ENCODE peak calls at places on chromosomes 2 and 18, in ten cellular contexts. F is epithelial cell of esophagus; Q is right lobe of liver; U is foreskin fibroblast; Z is dorsolateral prefrontal cortex; L is kidney; R is CD8-positive, alpha-beta T cell; S is lower leg skin; H is choroid plexus epithelial cell; X is transverse colon. V is an unnamed sample.
A peak's percentile ranks its signal among the peaks of the same experiment; 100 is the strongest.

GRCh38 chr2:84866121-84866520 is 14.8 kb downstream of the TRABD2A start:
- DNase-seq in F (no peak), Q (no peak), U (no peak), Z (no peak), L (no peak), R (no peak), S (no peak), H (no peak), X (no peak), V (peak; percentile 34)

GRCh38 chr18:50091495-50092249 is 103.3 kb downstream of the MYO5B start:
- DNase-seq in F (no peak), Q (no peak), U (peak; percentile 4), Z (no peak), L (no peak), R (no peak), S (no peak), H (no peak), X (no peak), V (no peak)

GRCh38 chr2:169110919-169111318 is 41.6 kb downstream of the DHRS9 start:
- DNase-seq in F (no peak), Q (no peak), U (no peak), Z (no peak), L (no peak), R (no peak), S (no peak), H (no peak), X (no peak), V (no peak)

GRCh38 chr18:31657823-31658669 is 26.3 kb downstream of the B4GALT6 start:
- DNase-seq in F (no peak), Q (no peak), U (no peak), Z (no peak), L (no peak), R (no peak), S (no peak), H (peak; percentile 11), X (no peak), V (no peak)

GRCh38 chr2:20496477-20496876 is 49.6 kb downstream of the RHOB start:
- DNase-seq in F (peak; percentile 19), Q (no peak), U (no peak), Z (no peak), L (no peak), R (no peak), S (no peak), H (no peak), X (no peak), V (no peak)

GRCh38 chr2:194003911-194004310 is 1653.1 kb upstream of the SLC39A10 start:
- DNase-seq in F (peak; percentile 61), Q (no peak), U (peak; percentile 14), Z (no peak), L (no peak), R (no peak), S (no peak), H (peak; percentile 9), X (no peak), V (no peak)

GRCh38 chr2:149606251-149606811 is 18.8 kb upstream of the MMADHC start:
- DNase-seq in F (peak; percentile 74), Q (no peak), U (peak; percentile 31), Z (no peak), L (no peak), R (no peak), S (no peak), H (peak; percentile 51), X (no peak), V (peak; percentile 37)

GRCh38 chr2:81196383-81196851 is 891.9 kb upstream of the LRRTM1 start:
- DNase-seq in F (no peak), Q (peak; percentile 46), U (no peak), Z (no peak), L (peak; percentile 62), R (no peak), S (no peak), H (no peak), X (no peak), V (no peak)

GRCh38 chr2:58539973-58540372 is 298.8 kb upstream of the FANCL start:
- DNase-seq in F (peak; percentile 78), Q (no peak), U (no peak), Z (no peak), L (no peak), R (no peak), S (no peak), H (peak; percentile 6), X (no peak), V (no peak)

GRCh38 chr2:58545300-58546280 is 304.5 kb upstream of the FANCL start:
- DNase-seq in F (no peak), Q (no peak), U (no peak), Z (no peak), L (no peak), R (no peak), S (no peak), H (no peak), X (no peak), V (no peak)

GRCh38 chr2:58535994-58536393 is 294.9 kb upstream of the FANCL start:
- DNase-seq in F (no peak), Q (no peak), U (no peak), Z (no peak), L (no peak), R (no peak), S (no peak), H (no peak), X (no peak), V (no peak)

GRCh38 chr2:58541511-58541910 is 300.4 kb upstream of the FANCL start:
- DNase-seq in F (no peak), Q (no peak), U (no peak), Z (peak; percentile 50), L (no peak), R (no peak), S (no peak), H (no peak), X (no peak), V (no peak)

DNA sequence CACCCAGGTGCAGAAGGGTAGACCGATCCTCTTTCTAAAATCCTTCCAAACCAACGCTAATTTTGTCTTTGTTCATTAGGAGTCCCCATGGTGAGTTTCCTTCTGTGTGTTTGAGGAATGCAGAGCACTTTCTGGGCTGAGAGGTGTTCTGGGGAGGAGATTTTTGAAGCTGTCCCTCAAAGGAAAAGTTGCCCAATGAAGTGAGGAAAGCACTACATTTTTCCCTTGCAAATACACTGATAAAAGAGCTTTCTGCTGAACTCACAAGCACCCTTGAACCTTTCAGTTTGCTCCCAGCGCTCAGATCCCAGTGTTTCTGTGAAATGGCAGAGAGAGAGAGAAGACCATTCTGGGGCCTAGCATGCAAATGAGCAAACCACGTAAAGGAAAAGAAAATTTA is 299.6 kb upstream of the FANCL start:
- DNase-seq in F (no peak), Q (no peak), U (no peak), Z (no peak), L (no peak), R (no peak), S (no peak), H (no peak), X (no peak), V (no peak)
- H3K4me3 ChIP-seq in F (no peak overlapping the region), Q (no peak overlapping the region), U (no peak overlapping the region), Z (peak overlapping the region; percentile 26), L (no peak overlapping the region), R (no peak overlapping the region), S (no peak overlapping the region), H (no peak overlapping the region), X (no peak overlapping the region), V (no peak overlapping the region)

GRCh38 chr2:42794271-42795046 is 2.1 kb upstream of the HAAO start:
- DNase-seq in F (no peak), Q (peak; percentile 82), U (peak; percentile 18), Z (no peak), L (no peak), R (no peak), S (no peak), H (peak; percentile 54), X (peak; percentile 34), V (peak; percentile 39)
- TF ChIP-seq CTCF in F (no peak), Q (peak; percentile 56), U (peak; percentile 50), Z (no peak), L (peak; percentile 21), R (no peak), S (no peak), H (peak; percentile 65), X (no peak), V (peak; percentile 57)

GRCh38 chr2:237472909-237473308 is 14.1 kb upstream of the MLPH start:
- DNase-seq in F (no peak), Q (no peak), U (no peak), Z (no peak), L (no peak), R (no peak), S (no peak), H (no peak), X (no peak), V (no peak)

GRCh38 chr2:237472187-237472712 is 14.8 kb upstream of the MLPH start:
- DNase-seq in F (no peak), Q (no peak), U (no peak), Z (no peak), L (no peak), R (no peak), S (no peak), H (no peak), X (no peak), V (no peak)

GRCh38 chr2:237474931-237475703 is 11.9 kb upstream of the MLPH start:
- DNase-seq in F (peak; percentile 58), Q (peak; percentile 86), U (peak; percentile 71), Z (peak; percentile 82), L (peak; percentile 97), R (peak; percentile 67), S (peak; percentile 66), H (peak; percentile 94), X (peak; percentile 85), V (peak; percentile 93)

GRCh38 chr2:237474511-237474911 is 12.5 kb upstream of the MLPH start:
- DNase-seq in F (no peak), Q (no peak), U (no peak), Z (no peak), L (peak; percentile 89), R (no peak), S (no peak), H (peak; percentile 83), X (no peak), V (peak; percentile 72)

DNA sequence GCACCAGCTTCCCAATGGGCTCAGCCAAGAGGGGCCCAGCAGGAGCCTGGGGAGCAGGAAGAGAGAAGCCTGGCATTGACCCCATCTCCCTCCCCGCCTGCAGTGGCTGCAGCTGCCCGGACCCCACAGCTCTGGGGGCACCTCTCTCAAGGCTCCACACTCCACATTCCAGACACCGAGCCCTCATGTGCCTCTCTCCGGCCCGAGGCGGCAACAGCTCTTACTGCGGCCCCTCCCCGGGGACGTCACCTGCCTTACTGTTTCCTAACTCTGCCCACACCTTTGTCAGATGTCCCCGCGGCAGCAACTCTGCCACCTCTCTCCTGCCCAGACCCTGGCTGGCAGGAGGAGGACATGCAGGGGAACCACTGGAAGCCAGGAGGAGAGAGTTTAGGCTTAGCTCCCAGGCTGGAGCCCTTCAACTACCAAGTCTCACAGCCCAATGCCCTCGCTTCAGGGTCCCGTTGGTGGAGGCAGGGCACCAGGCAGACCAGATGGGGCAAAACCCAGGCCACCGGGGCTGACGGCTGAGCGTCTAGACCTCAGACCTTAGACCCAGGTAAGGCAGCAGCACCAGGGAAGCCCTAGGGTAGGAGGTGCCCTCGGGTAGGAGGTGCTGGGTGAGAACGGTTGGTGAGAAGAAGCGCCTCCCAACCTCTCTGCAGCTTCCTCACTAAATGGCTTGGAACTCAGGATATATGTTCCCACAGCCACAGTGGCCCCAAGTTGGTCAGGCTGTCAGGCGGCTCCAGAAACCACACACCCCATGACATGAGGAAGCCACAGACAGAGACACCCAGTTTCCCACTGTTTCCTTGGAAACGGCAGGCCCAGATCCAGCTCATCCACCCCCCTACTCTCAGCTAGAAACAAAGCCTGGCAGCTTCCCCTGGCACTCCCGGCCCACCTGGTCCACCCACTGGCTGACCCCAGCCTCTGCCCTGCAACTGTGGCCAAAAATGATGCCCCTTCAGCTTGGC is 13.3 kb upstream of the MLPH start:
- DNase-seq in F (no peak), Q (no peak), U (no peak), Z (peak; percentile 77), L (no peak), R (no peak), S (no peak), H (peak; percentile 89), X (no peak), V (peak; percentile 83)
- H3K4me3 ChIP-seq in F (no peak overlapping the region), Q (no peak overlapping the region), U (no peak overlapping the region), Z (peak overlapping the region; percentile 80), L (no peak overlapping the region), R (no peak overlapping the region), S (no peak overlapping the region), H (no peak overlapping the region), X (no peak overlapping the region), V (no peak overlapping the region)

GRCh38 chr2:232890896-232891601 is 21.0 kb downstream of the SNORC start:
- DNase-seq in F (peak; percentile 68), Q (peak; percentile 68), U (peak; percentile 34), Z (no peak), L (peak; percentile 89), R (no peak), S (no peak), H (peak; percentile 32), X (no peak), V (no peak)
- TF ChIP-seq CTCF in F (no peak), Q (no peak), U (no peak), Z (no peak), L (no peak), R (no peak), S (no peak), H (no peak), X (no peak), V (no peak)